ENCODE peak calls at places on chromosome 18, in nine cellular contexts. One of them, this sample, is unnamed.

GRCh38 chr18:13934676-13935075 is 19.3 kb upstream of the MC2R start:
- DNase-seq in lower leg skin: peak
- DNase-seq in testis: no peak
- DNase-seq in body of pancreas: no peak
- DNase-seq in HCT116: no peak
- DNase-seq in breast epithelium: no peak
- DNase-seq in IMR-90: no peak
- DNase-seq in Peyer's patch: no peak
- DNase-seq in adrenal gland: peak
- DNase-seq in this sample: no peak

GRCh38 chr18:44579028-44579692 is 101.5 kb upstream of the SETBP1 start:
- DNase-seq in breast epithelium: no peak
- DNase-seq in testis: no peak
- DNase-seq in adrenal gland: no peak
- DNase-seq in body of pancreas: peak
- DNase-seq in IMR-90: peak
- DNase-seq in lower leg skin: no peak
- DNase-seq in Peyer's patch: no peak
- DNase-seq in HCT116: no peak
- DNase-seq in this sample: peak

GRCh38 chr18:35491689-35492077 is 6.1 kb downstream of the INO80C start:
- DNase-seq in adrenal gland: no peak
- DNase-seq in lower leg skin: no peak
- DNase-seq in HCT116: no peak
- DNase-seq in Peyer's patch: no peak
- DNase-seq in body of pancreas: no peak
- DNase-seq in testis: no peak
- DNase-seq in IMR-90: no peak
- DNase-seq in breast epithelium: no peak
- DNase-seq in this sample: peak

GRCh38 chr18:63317982-63318881 is 1.3 kb downstream of the BCL2 start:
- DNase-seq in HCT116: no peak
- DNase-seq in testis: peak
- DNase-seq in Peyer's patch: peak
- DNase-seq in body of pancreas: peak
- DNase-seq in lower leg skin: peak
- DNase-seq in adrenal gland: peak
- DNase-seq in breast epithelium: peak
- DNase-seq in IMR-90: no peak
- DNase-seq in this sample: peak

GRCh38 chr18:58172031-58172430 is 128.0 kb downstream of the NEDD4L start:
- DNase-seq in testis: no peak
- DNase-seq in Peyer's patch: no peak
- DNase-seq in breast epithelium: no peak
- DNase-seq in HCT116: no peak
- DNase-seq in IMR-90: no peak
- DNase-seq in body of pancreas: no peak
- DNase-seq in adrenal gland: peak
- DNase-seq in lower leg skin: no peak
- DNase-seq in this sample: no peak

GRCh38 chr18:79484661-79485621 is 89.2 kb downstream of the NFATC1 start:
- DNase-seq in IMR-90: peak
- DNase-seq in Peyer's patch: peak
- DNase-seq in lower leg skin: no peak
- DNase-seq in adrenal gland: no peak
- DNase-seq in testis: peak
- DNase-seq in body of pancreas: peak
- DNase-seq in breast epithelium: no peak
- DNase-seq in HCT116: no peak
- DNase-seq in this sample: no peak

GRCh38 chr18:34122724-34123334 is 101.9 kb downstream of the NOL4 start:
- DNase-seq in IMR-90: peak
- DNase-seq in Peyer's patch: no peak
- DNase-seq in breast epithelium: no peak
- DNase-seq in HCT116: peak
- DNase-seq in lower leg skin: no peak
- DNase-seq in adrenal gland: peak
- DNase-seq in testis: peak
- DNase-seq in body of pancreas: peak
- DNase-seq in this sample: peak

GRCh38 chr18:23733895-23734294 is 44.6 kb downstream of the LAMA3 start:
- DNase-seq in breast epithelium: no peak
- DNase-seq in body of pancreas: no peak
- DNase-seq in adrenal gland: no peak
- DNase-seq in Peyer's patch: no peak
- DNase-seq in HCT116: no peak
- DNase-seq in lower leg skin: no peak
- DNase-seq in testis: no peak
- DNase-seq in IMR-90: no peak
- DNase-seq in this sample: no peak

GRCh38 chr18:13198701-13199100 is 19.9 kb upstream of the LDLRAD4 start:
- DNase-seq in HCT116: no peak
- DNase-seq in body of pancreas: no peak
- DNase-seq in testis: no peak
- DNase-seq in adrenal gland: no peak
- DNase-seq in lower leg skin: no peak
- DNase-seq in breast epithelium: no peak
- DNase-seq in IMR-90: no peak
- DNase-seq in Peyer's patch: no peak
- DNase-seq in this sample: no peak

DNA sequence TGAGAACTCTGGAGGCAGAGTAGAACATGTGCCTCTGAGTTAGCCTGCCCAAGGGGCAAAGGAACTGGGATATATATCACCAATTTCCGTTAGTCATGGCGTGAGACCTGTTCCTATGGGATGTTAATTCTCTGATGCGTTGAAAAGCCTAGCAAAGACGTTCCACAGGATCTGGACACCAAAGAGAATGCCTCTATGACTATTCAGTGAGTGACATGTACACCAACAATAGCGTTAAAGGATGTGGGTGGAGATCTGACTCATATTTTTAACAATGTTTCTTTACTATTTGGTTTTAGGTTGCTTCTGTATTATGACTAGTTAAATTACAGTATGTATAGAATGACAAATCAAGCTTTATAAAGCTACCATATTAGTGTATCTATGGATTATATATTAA is 320.9 kb upstream of the MC4R start:
- DNase-seq in lower leg skin: no peak
- DNase-seq in Peyer's patch: no peak
- DNase-seq in HCT116: no peak
- DNase-seq in testis: no peak
- DNase-seq in breast epithelium: no peak
- DNase-seq in adrenal gland: no peak
- DNase-seq in body of pancreas: no peak
- DNase-seq in IMR-90: no peak
- DNase-seq in this sample: no peak
- TF ChIP-seq POLR2A in lower leg skin: no peak
- TF ChIP-seq POLR2A in Peyer's patch: no peak
- TF ChIP-seq POLR2A in HCT116: no peak
- TF ChIP-seq POLR2A in testis: no peak
- TF ChIP-seq POLR2A in breast epithelium: no peak
- TF ChIP-seq POLR2A in adrenal gland: no peak
- TF ChIP-seq POLR2A in body of pancreas: no peak
- TF ChIP-seq POLR2A in IMR-90: no peak
- TF ChIP-seq POLR2A in this sample: no peak

DNA sequence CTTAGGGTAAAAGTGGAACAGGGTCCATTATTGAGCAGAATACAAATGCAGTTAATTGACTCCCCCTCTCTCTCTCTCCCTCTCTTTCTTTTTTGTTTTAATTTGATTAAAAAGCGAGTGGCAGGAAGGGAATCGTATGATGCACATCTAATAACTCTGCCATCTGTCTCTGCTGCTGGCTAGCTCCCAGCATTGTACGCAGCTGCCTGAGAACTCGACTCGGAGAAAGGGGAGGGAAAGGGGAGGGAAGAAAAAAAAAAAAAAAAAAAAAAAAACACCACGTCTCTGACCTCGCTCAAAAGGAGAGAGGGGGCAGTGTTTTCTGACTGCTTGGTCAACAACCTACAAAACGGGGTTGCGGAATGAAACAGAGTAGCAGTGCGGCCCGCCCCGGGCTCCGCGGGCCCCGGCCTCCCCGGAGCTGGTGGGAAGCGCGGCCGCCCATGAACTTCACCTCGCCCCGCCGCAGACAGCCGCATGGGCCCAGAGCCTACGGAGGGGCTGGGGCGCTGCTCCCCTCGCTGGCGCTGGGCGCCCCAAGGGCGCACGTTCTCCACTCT is 265.7 kb downstream of the TCF4 start:
- DNase-seq in Peyer's patch: peak
- DNase-seq in lower leg skin: peak
- DNase-seq in body of pancreas: peak
- DNase-seq in adrenal gland: peak
- DNase-seq in testis: peak
- DNase-seq in breast epithelium: peak
- DNase-seq in HCT116: no peak
- DNase-seq in IMR-90: peak
- DNase-seq in this sample: peak
- TF ChIP-seq POLR2A in Peyer's patch: peak
- TF ChIP-seq POLR2A in lower leg skin: no peak
- TF ChIP-seq POLR2A in body of pancreas: peak
- TF ChIP-seq POLR2A in adrenal gland: peak
- TF ChIP-seq POLR2A in testis: no peak
- TF ChIP-seq POLR2A in breast epithelium: no peak
- TF ChIP-seq POLR2A in HCT116: no peak
- TF ChIP-seq POLR2A in IMR-90: peak
- TF ChIP-seq POLR2A in this sample: no peak

GRCh38 chr18:48163184-48164095 is 233.0 kb upstream of the SMAD2 start:
- DNase-seq in breast epithelium: no peak
- DNase-seq in Peyer's patch: no peak
- DNase-seq in HCT116: no peak
- DNase-seq in testis: no peak
- DNase-seq in lower leg skin: no peak
- DNase-seq in adrenal gland: peak
- DNase-seq in body of pancreas: no peak
- DNase-seq in IMR-90: no peak
- DNase-seq in this sample: no peak

GRCh38 chr18:48160622-48161021 is 230.2 kb upstream of the SMAD2 start:
- DNase-seq in Peyer's patch: no peak
- DNase-seq in testis: no peak
- DNase-seq in lower leg skin: no peak
- DNase-seq in breast epithelium: no peak
- DNase-seq in body of pancreas: no peak
- DNase-seq in IMR-90: no peak
- DNase-seq in HCT116: no peak
- DNase-seq in adrenal gland: peak
- DNase-seq in this sample: no peak

GRCh38 chr18:48164096-48164475 is 233.6 kb upstream of the SMAD2 start:
- DNase-seq in HCT116: no peak
- DNase-seq in Peyer's patch: no peak
- DNase-seq in IMR-90: no peak
- DNase-seq in testis: no peak
- DNase-seq in lower leg skin: no peak
- DNase-seq in adrenal gland: peak
- DNase-seq in body of pancreas: no peak
- DNase-seq in breast epithelium: no peak
- DNase-seq in this sample: no peak

GRCh38 chr18:48161201-48161910 is 230.9 kb upstream of the SMAD2 start:
- DNase-seq in Peyer's patch: peak
- DNase-seq in IMR-90: peak
- DNase-seq in adrenal gland: peak
- DNase-seq in lower leg skin: peak
- DNase-seq in HCT116: no peak
- DNase-seq in breast epithelium: peak
- DNase-seq in body of pancreas: peak
- DNase-seq in testis: peak
- DNase-seq in this sample: peak

GRCh38 chr18:48161911-48162698 is 231.6 kb upstream of the SMAD2 start:
- DNase-seq in testis: peak
- DNase-seq in Peyer's patch: no peak
- DNase-seq in body of pancreas: peak
- DNase-seq in adrenal gland: peak
- DNase-seq in breast epithelium: no peak
- DNase-seq in IMR-90: no peak
- DNase-seq in lower leg skin: no peak
- DNase-seq in HCT116: no peak
- DNase-seq in this sample: no peak
- TF ChIP-seq POLR2A in testis: no peak
- TF ChIP-seq POLR2A in Peyer's patch: peak
- TF ChIP-seq POLR2A in body of pancreas: no peak
- TF ChIP-seq POLR2A in adrenal gland: no peak
- TF ChIP-seq POLR2A in breast epithelium: no peak
- TF ChIP-seq POLR2A in IMR-90: no peak
- TF ChIP-seq POLR2A in lower leg skin: no peak
- TF ChIP-seq POLR2A in HCT116: no peak
- TF ChIP-seq POLR2A in this sample: no peak

GRCh38 chr18:78183815-78184214 is 795.8 kb upstream of the SALL3 start:
- DNase-seq in HCT116: no peak
- DNase-seq in IMR-90: no peak
- DNase-seq in breast epithelium: no peak
- DNase-seq in Peyer's patch: no peak
- DNase-seq in adrenal gland: no peak
- DNase-seq in lower leg skin: no peak
- DNase-seq in body of pancreas: no peak
- DNase-seq in testis: no peak
- DNase-seq in this sample: no peak
- TF ChIP-seq POLR2A in HCT116: no peak
- TF ChIP-seq POLR2A in IMR-90: no peak
- TF ChIP-seq POLR2A in breast epithelium: no peak
- TF ChIP-seq POLR2A in Peyer's patch: no peak
- TF ChIP-seq POLR2A in adrenal gland: no peak
- TF ChIP-seq POLR2A in lower leg skin: no peak
- TF ChIP-seq POLR2A in body of pancreas: no peak
- TF ChIP-seq POLR2A in testis: no peak
- TF ChIP-seq POLR2A in this sample: no peak

This sample was measured in erythroblast.